ENCODE peak calls at places on chromosomes 4 and X, in seven cellular contexts. One of them, this sample, is unnamed.

GRCh38 chrX:148960060-148960459 is 459.6 kb downstream of the AFF2 start:
- DNase-seq in H1: no peak
- DNase-seq in H9: no peak
- DNase-seq in IMR-90: no peak
- DNase-seq in trophoblast cell: no peak
- DNase-seq in mesendoderm: no peak
- DNase-seq in mesenchymal stem cell: no peak
- DNase-seq in this sample: no peak

GRCh38 chr4:151484396-151485102 is 75.6 kb downstream of the FHIP1A start:
- DNase-seq in mesendoderm: peak
- DNase-seq in H1: no peak
- DNase-seq in trophoblast cell: peak
- DNase-seq in mesenchymal stem cell: peak
- DNase-seq in IMR-90: peak
- DNase-seq in H9: peak
- DNase-seq in this sample: peak

GRCh38 chrX:154448484-154448883 is 4.5 kb downstream of the FAM50A start:
- DNase-seq in mesenchymal stem cell: no peak
- DNase-seq in H1: no peak
- DNase-seq in IMR-90: no peak
- DNase-seq in mesendoderm: no peak
- DNase-seq in H9: no peak
- DNase-seq in trophoblast cell: no peak
- DNase-seq in this sample: no peak

GRCh38 chr4:102736636-102737549 is 23.9 kb downstream of the MANBA start:
- DNase-seq in mesendoderm: peak
- DNase-seq in trophoblast cell: no peak
- DNase-seq in mesenchymal stem cell: peak
- DNase-seq in IMR-90: no peak
- DNase-seq in H1: no peak
- DNase-seq in H9: peak
- DNase-seq in this sample: no peak

GRCh38 chr4:7769936-7770674 is 169.6 kb downstream of the AFAP1 start:
- DNase-seq in trophoblast cell: no peak
- DNase-seq in H9: no peak
- DNase-seq in mesendoderm: peak
- DNase-seq in mesenchymal stem cell: no peak
- DNase-seq in IMR-90: peak
- DNase-seq in H1: peak
- DNase-seq in this sample: peak

GRCh38 chrX:9913041-9913440 is 54.1 kb upstream of the CLDN34 start:
- DNase-seq in mesendoderm: no peak
- DNase-seq in IMR-90: peak
- DNase-seq in trophoblast cell: peak
- DNase-seq in mesenchymal stem cell: peak
- DNase-seq in H1: no peak
- DNase-seq in H9: no peak
- DNase-seq in this sample: no peak

GRCh38 chr4:110055014-110055768 is 142.5 kb downstream of the EGF start:
- DNase-seq in IMR-90: peak
- DNase-seq in mesendoderm: peak
- DNase-seq in mesenchymal stem cell: peak
- DNase-seq in H1: no peak
- DNase-seq in trophoblast cell: no peak
- DNase-seq in H9: no peak
- DNase-seq in this sample: no peak

GRCh38 chr4:78809295-78809694 is 33.1 kb downstream of the BMP2K start:
- DNase-seq in trophoblast cell: no peak
- DNase-seq in IMR-90: no peak
- DNase-seq in mesendoderm: no peak
- DNase-seq in H1: no peak
- DNase-seq in H9: no peak
- DNase-seq in mesenchymal stem cell: no peak
- DNase-seq in this sample: no peak

GRCh38 chr4:174764105-174764729 is 64.8 kb downstream of the GLRA3 start:
- DNase-seq in IMR-90: peak
- DNase-seq in trophoblast cell: peak
- DNase-seq in mesendoderm: peak
- DNase-seq in H1: no peak
- DNase-seq in mesenchymal stem cell: peak
- DNase-seq in H9: no peak
- DNase-seq in this sample: peak

GRCh38 chr4:85132117-85132516 is 165.6 kb upstream of the WDFY3 start:
- DNase-seq in mesendoderm: no peak
- DNase-seq in mesenchymal stem cell: no peak
- DNase-seq in H1: no peak
- DNase-seq in IMR-90: no peak
- DNase-seq in trophoblast cell: no peak
- DNase-seq in H9: no peak
- DNase-seq in this sample: no peak

GRCh38 chrX:69305333-69306062 is 140.2 kb upstream of the PJA1 start:
- DNase-seq in H1: peak
- DNase-seq in trophoblast cell: peak
- DNase-seq in mesenchymal stem cell: no peak
- DNase-seq in H9: peak
- DNase-seq in IMR-90: no peak
- DNase-seq in mesendoderm: peak
- DNase-seq in this sample: peak

GRCh38 chrX:21581479-21581878 is 76.7 kb downstream of the KLHL34 start:
- DNase-seq in mesendoderm: no peak
- DNase-seq in mesenchymal stem cell: no peak
- DNase-seq in trophoblast cell: no peak
- DNase-seq in H9: no peak
- DNase-seq in IMR-90: no peak
- DNase-seq in H1: no peak
- DNase-seq in this sample: no peak

GRCh38 chr4:38805530-38806145 is 1.0 kb upstream of the TLR1 start:
- DNase-seq in mesenchymal stem cell: no peak
- DNase-seq in H9: no peak
- DNase-seq in mesendoderm: no peak
- DNase-seq in H1: no peak
- DNase-seq in trophoblast cell: peak
- DNase-seq in IMR-90: no peak
- DNase-seq in this sample: no peak

GRCh38 chr4:9704551-9705332 is 76.7 kb upstream of the DRD5 start:
- DNase-seq in H9: peak
- DNase-seq in H1: no peak
- DNase-seq in mesendoderm: peak
- DNase-seq in mesenchymal stem cell: no peak
- DNase-seq in trophoblast cell: no peak
- DNase-seq in IMR-90: no peak
- DNase-seq in this sample: no peak

GRCh38 chr4:86220137-86220536 is 139.7 kb downstream of the MAPK10 start:
- DNase-seq in trophoblast cell: no peak
- DNase-seq in IMR-90: peak
- DNase-seq in H9: no peak
- DNase-seq in H1: no peak
- DNase-seq in mesendoderm: no peak
- DNase-seq in mesenchymal stem cell: peak
- DNase-seq in this sample: no peak

GRCh38 chrX:72666451-72666850 is 47.7 kb downstream of the PHKA1 start:
- DNase-seq in H1: no peak
- DNase-seq in mesenchymal stem cell: no peak
- DNase-seq in IMR-90: peak
- DNase-seq in trophoblast cell: no peak
- DNase-seq in mesendoderm: no peak
- DNase-seq in H9: no peak
- DNase-seq in this sample: no peak

GRCh38 chr4:142402156-142402555 is 443.9 kb downstream of the INPP4B start:
- DNase-seq in IMR-90: no peak
- DNase-seq in H9: no peak
- DNase-seq in H1: no peak
- DNase-seq in mesendoderm: peak
- DNase-seq in mesenchymal stem cell: no peak
- DNase-seq in trophoblast cell: no peak
- DNase-seq in this sample: no peak

GRCh38 chrX:17923546-17923945 is 62.4 kb upstream of the RAI2 start:
- DNase-seq in H9: no peak
- DNase-seq in H1: no peak
- DNase-seq in mesendoderm: no peak
- DNase-seq in IMR-90: no peak
- DNase-seq in trophoblast cell: no peak
- DNase-seq in mesenchymal stem cell: no peak
- DNase-seq in this sample: no peak

GRCh38 chr4:158884280-158884679 is 115.5 kb downstream of the FNIP2 start:
- DNase-seq in trophoblast cell: no peak
- DNase-seq in mesendoderm: no peak
- DNase-seq in mesenchymal stem cell: no peak
- DNase-seq in IMR-90: no peak
- DNase-seq in H9: no peak
- DNase-seq in H1: no peak
- DNase-seq in this sample: no peak

GRCh38 chr4:8198906-8199593 is at the start of gene SH3TC1:
- DNase-seq in trophoblast cell: peak
- DNase-seq in H9: no peak
- DNase-seq in mesendoderm: no peak
- DNase-seq in IMR-90: peak
- DNase-seq in H1: no peak
- DNase-seq in mesenchymal stem cell: peak
- DNase-seq in this sample: no peak

GRCh38 chr4:123671633-123672404 is 275.2 kb downstream of the SPRY1 start:
- DNase-seq in mesenchymal stem cell: no peak
- DNase-seq in trophoblast cell: no peak
- DNase-seq in H1: no peak
- DNase-seq in mesendoderm: no peak
- DNase-seq in IMR-90: no peak
- DNase-seq in H9: no peak
- DNase-seq in this sample: no peak

GRCh38 chr4:123667991-123668390 is 271.4 kb downstream of the SPRY1 start:
- DNase-seq in H1: no peak
- DNase-seq in IMR-90: no peak
- DNase-seq in mesenchymal stem cell: no peak
- DNase-seq in mesendoderm: no peak
- DNase-seq in H9: no peak
- DNase-seq in trophoblast cell: peak
- DNase-seq in this sample: no peak

GRCh38 chr4:123666486-123666885 is 269.9 kb downstream of the SPRY1 start:
- DNase-seq in trophoblast cell: no peak
- DNase-seq in IMR-90: no peak
- DNase-seq in H1: no peak
- DNase-seq in H9: no peak
- DNase-seq in mesenchymal stem cell: no peak
- DNase-seq in mesendoderm: no peak
- DNase-seq in this sample: no peak

GRCh38 chr4:123662827-123663226 is 266.2 kb downstream of the SPRY1 start:
- DNase-seq in H9: no peak
- DNase-seq in H1: no peak
- DNase-seq in mesenchymal stem cell: no peak
- DNase-seq in IMR-90: no peak
- DNase-seq in trophoblast cell: no peak
- DNase-seq in mesendoderm: no peak
- DNase-seq in this sample: no peak

GRCh38 chr4:123667496-123667895 is 270.9 kb downstream of the SPRY1 start:
- DNase-seq in H1: no peak
- DNase-seq in IMR-90: peak
- DNase-seq in trophoblast cell: peak
- DNase-seq in H9: no peak
- DNase-seq in mesenchymal stem cell: no peak
- DNase-seq in mesendoderm: no peak
- DNase-seq in this sample: no peak
- H2BK120ac ChIP-seq in H1: no peak
- H2BK120ac ChIP-seq in IMR-90: no peak
- H2BK120ac ChIP-seq in trophoblast cell: no peak
- H2BK120ac ChIP-seq in H9: no peak
- H2BK120ac ChIP-seq in mesenchymal stem cell: no peak
- H2BK120ac ChIP-seq in mesendoderm: no peak
- H2BK120ac ChIP-seq in this sample: no peak

GRCh38 chr4:77692847-77693432 is 87.3 kb downstream of the CXCL13 start:
- DNase-seq in H1: no peak
- DNase-seq in IMR-90: no peak
- DNase-seq in trophoblast cell: no peak
- DNase-seq in mesenchymal stem cell: no peak
- DNase-seq in H9: no peak
- DNase-seq in mesendoderm: peak
- DNase-seq in this sample: no peak
- H2BK120ac ChIP-seq in H1: no peak
- H2BK120ac ChIP-seq in IMR-90: no peak
- H2BK120ac ChIP-seq in trophoblast cell: no peak
- H2BK120ac ChIP-seq in mesenchymal stem cell: no peak
- H2BK120ac ChIP-seq in H9: no peak
- H2BK120ac ChIP-seq in mesendoderm: no peak
- H2BK120ac ChIP-seq in this sample: no peak

DNA sequence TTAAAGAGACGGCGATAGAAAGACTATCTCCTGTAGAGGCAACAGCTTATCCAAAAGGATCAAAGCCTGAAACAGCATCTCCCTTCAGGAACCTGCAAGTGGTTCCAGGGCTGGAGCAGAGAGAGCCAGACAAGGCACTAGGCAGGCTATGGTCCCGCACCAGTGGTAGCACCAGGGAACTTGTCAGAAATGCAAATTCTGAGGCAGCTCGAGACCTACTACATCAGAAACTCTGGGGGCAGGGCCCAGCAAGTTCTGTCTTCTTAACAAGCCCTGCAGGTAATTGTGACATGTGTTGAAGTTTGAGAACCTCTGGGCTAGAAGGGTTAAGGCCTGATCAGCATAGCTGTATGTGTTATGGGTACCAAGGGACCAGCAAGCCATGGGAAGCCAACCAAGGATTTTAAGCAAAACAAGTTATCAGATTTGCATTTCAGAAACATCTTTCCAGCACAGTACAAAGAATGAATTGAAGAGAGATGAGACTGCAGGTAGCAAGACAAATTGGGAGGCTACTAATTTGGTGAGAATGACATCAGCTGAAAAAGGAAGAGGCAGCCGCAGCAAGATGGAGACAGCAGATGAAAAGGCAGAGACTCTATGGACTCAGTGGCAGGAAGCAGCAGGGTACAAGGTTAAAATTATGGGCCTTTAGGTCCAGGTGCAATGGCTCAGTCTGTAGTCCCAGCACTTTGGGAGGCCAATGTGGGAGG is 139.7 kb downstream of the TSPAN5 start:
- DNase-seq in IMR-90: no peak
- DNase-seq in H1: no peak
- DNase-seq in trophoblast cell: no peak
- DNase-seq in mesendoderm: peak
- DNase-seq in H9: no peak
- DNase-seq in mesenchymal stem cell: no peak
- DNase-seq in this sample: no peak
- H2BK120ac ChIP-seq in IMR-90: peak
- H2BK120ac ChIP-seq in H1: no peak
- H2BK120ac ChIP-seq in trophoblast cell: no peak
- H2BK120ac ChIP-seq in mesendoderm: no peak
- H2BK120ac ChIP-seq in H9: no peak
- H2BK120ac ChIP-seq in mesenchymal stem cell: peak
- H2BK120ac ChIP-seq in this sample: no peak

DNA sequence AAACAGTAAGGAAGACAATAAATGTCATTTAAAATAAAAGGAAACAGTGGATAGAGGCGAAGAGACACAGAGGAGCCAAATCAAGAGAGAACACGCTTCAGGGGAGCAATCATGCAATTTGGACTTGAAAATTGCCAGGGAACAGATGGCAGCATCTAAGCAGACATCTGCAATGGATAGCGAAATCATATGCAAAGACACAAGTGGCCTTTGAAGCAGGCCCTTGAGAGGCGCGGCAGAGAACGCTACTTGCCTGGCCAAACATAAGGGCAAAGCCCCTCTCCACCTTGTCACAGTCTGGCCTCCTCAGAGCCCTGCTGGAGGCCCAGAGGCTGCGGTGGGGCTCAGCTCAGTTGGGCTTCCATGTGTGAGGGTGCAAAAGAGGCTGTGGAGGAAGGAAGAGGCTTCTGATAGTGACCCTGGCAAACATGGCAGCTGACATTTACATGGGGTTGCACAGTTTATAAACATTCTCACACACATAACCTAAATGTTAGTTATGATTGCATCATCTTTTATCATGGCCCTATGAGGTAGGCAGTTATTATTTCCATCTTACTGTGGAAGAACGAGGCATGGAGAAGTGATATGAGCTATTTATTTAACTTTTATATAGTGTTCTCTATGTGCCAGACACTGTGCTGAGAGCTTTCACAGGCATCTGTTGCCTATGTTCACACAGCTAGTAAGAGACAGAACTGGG is 18.3 kb downstream of the ADGRG4 start:
- DNase-seq in IMR-90: no peak
- DNase-seq in trophoblast cell: no peak
- DNase-seq in H9: no peak
- DNase-seq in mesendoderm: no peak
- DNase-seq in mesenchymal stem cell: no peak
- DNase-seq in H1: no peak
- DNase-seq in this sample: no peak
- H2BK120ac ChIP-seq in IMR-90: no peak
- H2BK120ac ChIP-seq in trophoblast cell: no peak
- H2BK120ac ChIP-seq in H9: no peak
- H2BK120ac ChIP-seq in mesendoderm: no peak
- H2BK120ac ChIP-seq in mesenchymal stem cell: no peak
- H2BK120ac ChIP-seq in H1: no peak
- H2BK120ac ChIP-seq in this sample: no peak

This sample was measured in neuronal stem cell.